ENCODE peak calls at places on chromosomes 4 and X, in four cellular contexts. One of them, this sample, is unnamed.

GRCh38 chr4:145299380-145300076 is 119.1 kb upstream of the OTUD4 start:
- DNase-seq in activated CD4-positive, alpha-beta T cell treated with anti-CD3 and anti-CD28 coated beads, Interleukin-2, amount 10 ng/mL, durations not matched to agents 7 days and 5 days: peak; percentile 27
- DNase-seq in stimulated activated CD4-positive, alpha-beta T cell treated with anti-CD3 and anti-CD28 coated beads, Interleukin-1b, Interleukin-23, amount 100 ng/mL, for 1 hour: no peak
- DNase-seq in GM10248: peak; percentile 42
- DNase-seq in this sample: no peak

GRCh38 chrX:1450381-1451161 is 2.1 kb downstream of the ASMTL start:
- DNase-seq in GM10248: no peak
- DNase-seq in stimulated activated CD4-positive, alpha-beta T cell treated with anti-CD3 and anti-CD28 coated beads, Interleukin-1b, Interleukin-23, amount 100 ng/mL, for 1 hour: no peak
- DNase-seq in activated CD4-positive, alpha-beta T cell treated with anti-CD3 and anti-CD28 coated beads, Interleukin-2, amount 10 ng/mL, durations not matched to agents 7 days and 5 days: peak; percentile 7
- DNase-seq in this sample: no peak

GRCh38 chr4:48290146-48290772 is 20.6 kb upstream of the TEC start:
- DNase-seq in stimulated activated CD4-positive, alpha-beta T cell treated with anti-CD3 and anti-CD28 coated beads, Interleukin-1b, Interleukin-23, amount 100 ng/mL, for 1 hour: no peak
- DNase-seq in GM10248: peak; percentile 53
- DNase-seq in activated CD4-positive, alpha-beta T cell treated with anti-CD3 and anti-CD28 coated beads, Interleukin-2, amount 10 ng/mL, durations not matched to agents 7 days and 5 days: no peak
- DNase-seq in this sample: peak; percentile 49

GRCh38 chr4:104420766-104421165 is 73.9 kb downstream of the CXXC4 start:
- DNase-seq in GM10248: no peak
- DNase-seq in stimulated activated CD4-positive, alpha-beta T cell treated with anti-CD3 and anti-CD28 coated beads, Interleukin-1b, Interleukin-23, amount 100 ng/mL, for 1 hour: no peak
- DNase-seq in activated CD4-positive, alpha-beta T cell treated with anti-CD3 and anti-CD28 coated beads, Interleukin-2, amount 10 ng/mL, durations not matched to agents 7 days and 5 days: no peak
- DNase-seq in this sample: no peak

GRCh38 chrX:150475466-150475865 is 93.0 kb upstream of the MTM1 start:
- DNase-seq in stimulated activated CD4-positive, alpha-beta T cell treated with anti-CD3 and anti-CD28 coated beads, Interleukin-1b, Interleukin-23, amount 100 ng/mL, for 1 hour: no peak
- DNase-seq in GM10248: no peak
- DNase-seq in activated CD4-positive, alpha-beta T cell treated with anti-CD3 and anti-CD28 coated beads, Interleukin-2, amount 10 ng/mL, durations not matched to agents 7 days and 5 days: no peak
- DNase-seq in this sample: no peak

GRCh38 chrX:39550795-39551361 is 546.9 kb downstream of the BCOR start:
- DNase-seq in activated CD4-positive, alpha-beta T cell treated with anti-CD3 and anti-CD28 coated beads, Interleukin-2, amount 10 ng/mL, durations not matched to agents 7 days and 5 days: no peak
- DNase-seq in GM10248: no peak
- DNase-seq in stimulated activated CD4-positive, alpha-beta T cell treated with anti-CD3 and anti-CD28 coated beads, Interleukin-1b, Interleukin-23, amount 100 ng/mL, for 1 hour: no peak
- DNase-seq in this sample: no peak

GRCh38 chr4:179195887-179196286 is 1753.7 kb upstream of the AGA start:
- DNase-seq in activated CD4-positive, alpha-beta T cell treated with anti-CD3 and anti-CD28 coated beads, Interleukin-2, amount 10 ng/mL, durations not matched to agents 7 days and 5 days: no peak
- DNase-seq in GM10248: no peak
- DNase-seq in stimulated activated CD4-positive, alpha-beta T cell treated with anti-CD3 and anti-CD28 coated beads, Interleukin-1b, Interleukin-23, amount 100 ng/mL, for 1 hour: no peak
- DNase-seq in this sample: no peak

GRCh38 chrX:13398839-13399238 is 79.0 kb upstream of the ATXN3L start:
- DNase-seq in GM10248: no peak
- DNase-seq in activated CD4-positive, alpha-beta T cell treated with anti-CD3 and anti-CD28 coated beads, Interleukin-2, amount 10 ng/mL, durations not matched to agents 7 days and 5 days: no peak
- DNase-seq in stimulated activated CD4-positive, alpha-beta T cell treated with anti-CD3 and anti-CD28 coated beads, Interleukin-1b, Interleukin-23, amount 100 ng/mL, for 1 hour: no peak
- DNase-seq in this sample: no peak

GRCh38 chr4:78534286-78534955 is 17.1 kb upstream of the ANXA3 start:
- DNase-seq in stimulated activated CD4-positive, alpha-beta T cell treated with anti-CD3 and anti-CD28 coated beads, Interleukin-1b, Interleukin-23, amount 100 ng/mL, for 1 hour: no peak
- DNase-seq in activated CD4-positive, alpha-beta T cell treated with anti-CD3 and anti-CD28 coated beads, Interleukin-2, amount 10 ng/mL, durations not matched to agents 7 days and 5 days: no peak
- DNase-seq in GM10248: no peak
- DNase-seq in this sample: no peak

GRCh38 chr4:117064297-117064696 is 21.1 kb downstream of the TRAM1L1 start:
- DNase-seq in GM10248: no peak
- DNase-seq in activated CD4-positive, alpha-beta T cell treated with anti-CD3 and anti-CD28 coated beads, Interleukin-2, amount 10 ng/mL, durations not matched to agents 7 days and 5 days: no peak
- DNase-seq in stimulated activated CD4-positive, alpha-beta T cell treated with anti-CD3 and anti-CD28 coated beads, Interleukin-1b, Interleukin-23, amount 100 ng/mL, for 1 hour: no peak
- DNase-seq in this sample: no peak

GRCh38 chr4:47835489-47835888 is 2.4 kb downstream of the CORIN start:
- DNase-seq in stimulated activated CD4-positive, alpha-beta T cell treated with anti-CD3 and anti-CD28 coated beads, Interleukin-1b, Interleukin-23, amount 100 ng/mL, for 1 hour: no peak
- DNase-seq in GM10248: no peak
- DNase-seq in activated CD4-positive, alpha-beta T cell treated with anti-CD3 and anti-CD28 coated beads, Interleukin-2, amount 10 ng/mL, durations not matched to agents 7 days and 5 days: no peak
- DNase-seq in this sample: no peak

GRCh38 chr4:20305976-20306375 is 54.3 kb downstream of the SLIT2 start:
- DNase-seq in GM10248: no peak
- DNase-seq in activated CD4-positive, alpha-beta T cell treated with anti-CD3 and anti-CD28 coated beads, Interleukin-2, amount 10 ng/mL, durations not matched to agents 7 days and 5 days: no peak
- DNase-seq in stimulated activated CD4-positive, alpha-beta T cell treated with anti-CD3 and anti-CD28 coated beads, Interleukin-1b, Interleukin-23, amount 100 ng/mL, for 1 hour: no peak
- DNase-seq in this sample: peak; percentile 40

GRCh38 chr4:106366026-106366425 is 2.6 kb downstream of the GIMD1 start:
- DNase-seq in stimulated activated CD4-positive, alpha-beta T cell treated with anti-CD3 and anti-CD28 coated beads, Interleukin-1b, Interleukin-23, amount 100 ng/mL, for 1 hour: no peak
- DNase-seq in GM10248: no peak
- DNase-seq in activated CD4-positive, alpha-beta T cell treated with anti-CD3 and anti-CD28 coated beads, Interleukin-2, amount 10 ng/mL, durations not matched to agents 7 days and 5 days: no peak
- DNase-seq in this sample: no peak

GRCh38 chr4:41889328-41889727 is 45.9 kb upstream of the TMEM33 start:
- DNase-seq in GM10248: no peak
- DNase-seq in stimulated activated CD4-positive, alpha-beta T cell treated with anti-CD3 and anti-CD28 coated beads, Interleukin-1b, Interleukin-23, amount 100 ng/mL, for 1 hour: no peak
- DNase-seq in activated CD4-positive, alpha-beta T cell treated with anti-CD3 and anti-CD28 coated beads, Interleukin-2, amount 10 ng/mL, durations not matched to agents 7 days and 5 days: no peak
- DNase-seq in this sample: no peak

GRCh38 chr4:105895324-105895608 is at the start of gene NPNT:
- DNase-seq in GM10248: peak; percentile 69
- DNase-seq in stimulated activated CD4-positive, alpha-beta T cell treated with anti-CD3 and anti-CD28 coated beads, Interleukin-1b, Interleukin-23, amount 100 ng/mL, for 1 hour: no peak
- DNase-seq in activated CD4-positive, alpha-beta T cell treated with anti-CD3 and anti-CD28 coated beads, Interleukin-2, amount 10 ng/mL, durations not matched to agents 7 days and 5 days: no peak
- DNase-seq in this sample: peak; percentile 60

GRCh38 chr4:172809319-172809718 is 359.3 kb upstream of the GALNT7 start:
- DNase-seq in GM10248: no peak
- DNase-seq in activated CD4-positive, alpha-beta T cell treated with anti-CD3 and anti-CD28 coated beads, Interleukin-2, amount 10 ng/mL, durations not matched to agents 7 days and 5 days: no peak
- DNase-seq in stimulated activated CD4-positive, alpha-beta T cell treated with anti-CD3 and anti-CD28 coated beads, Interleukin-1b, Interleukin-23, amount 100 ng/mL, for 1 hour: no peak
- DNase-seq in this sample: no peak

GRCh38 chr4:85697864-85698263 is 222.9 kb downstream of the ARHGAP24 start:
- DNase-seq in stimulated activated CD4-positive, alpha-beta T cell treated with anti-CD3 and anti-CD28 coated beads, Interleukin-1b, Interleukin-23, amount 100 ng/mL, for 1 hour: no peak
- DNase-seq in GM10248: no peak
- DNase-seq in activated CD4-positive, alpha-beta T cell treated with anti-CD3 and anti-CD28 coated beads, Interleukin-2, amount 10 ng/mL, durations not matched to agents 7 days and 5 days: no peak
- DNase-seq in this sample: no peak

GRCh38 chrX:48511561-48511960 is 2.8 kb downstream of the PORCN start:
- DNase-seq in GM10248: no peak
- DNase-seq in stimulated activated CD4-positive, alpha-beta T cell treated with anti-CD3 and anti-CD28 coated beads, Interleukin-1b, Interleukin-23, amount 100 ng/mL, for 1 hour: no peak
- DNase-seq in activated CD4-positive, alpha-beta T cell treated with anti-CD3 and anti-CD28 coated beads, Interleukin-2, amount 10 ng/mL, durations not matched to agents 7 days and 5 days: no peak
- DNase-seq in this sample: peak; percentile 45

GRCh38 chrX:9770319-9770718 is 4.7 kb upstream of the GPR143 start:
- DNase-seq in GM10248: no peak
- DNase-seq in activated CD4-positive, alpha-beta T cell treated with anti-CD3 and anti-CD28 coated beads, Interleukin-2, amount 10 ng/mL, durations not matched to agents 7 days and 5 days: no peak
- DNase-seq in stimulated activated CD4-positive, alpha-beta T cell treated with anti-CD3 and anti-CD28 coated beads, Interleukin-1b, Interleukin-23, amount 100 ng/mL, for 1 hour: no peak
- DNase-seq in this sample: no peak

GRCh38 chr4:94960703-94961102 is 202.9 kb downstream of the BMPR1B start:
- DNase-seq in stimulated activated CD4-positive, alpha-beta T cell treated with anti-CD3 and anti-CD28 coated beads, Interleukin-1b, Interleukin-23, amount 100 ng/mL, for 1 hour: no peak
- DNase-seq in activated CD4-positive, alpha-beta T cell treated with anti-CD3 and anti-CD28 coated beads, Interleukin-2, amount 10 ng/mL, durations not matched to agents 7 days and 5 days: no peak
- DNase-seq in GM10248: no peak
- DNase-seq in this sample: no peak

This sample was measured in SK-N-SH.